ENCODE peak calls at places on chromosomes 5 and 9, in six cellular contexts. R is nephron progenitor cell, P is fibroblast of lung, B is fibroblast of pulmonary artery, D is esophagus muscularis mucosa, V is foreskin keratinocyte. K is an unnamed sample.

GRCh38 chr5:157342822-157343402 is 77.0 kb downstream of the CYFIP2 start:
- DNase-seq in R (peak), P (no peak), B (peak), D (no peak), V (no peak), K (peak)

GRCh38 chr5:94969174-94969573 is 315.7 kb downstream of the MCTP1 start:
- DNase-seq in R (no peak), P (peak), B (peak), D (no peak), V (no peak), K (peak)

GRCh38 chr9:112884086-112884485 is 6.6 kb downstream of the SLC46A2 start:
- DNase-seq in R (peak), P (peak), B (peak), D (no peak), V (peak), K (no peak)

GRCh38 chr9:127194881-127195713 is 69.5 kb upstream of the GARNL3 start:
- DNase-seq in R (no peak), P (peak), B (no peak), D (no peak), V (peak), K (peak)

GRCh38 chr9:133075925-133076324 is 14.1 kb downstream of the CEL start:
- DNase-seq in R (no peak), P (peak), B (peak), D (no peak), V (peak), K (peak)

GRCh38 chr9:99118782-99119466 is 14.0 kb downstream of the TGFBR1 start:
- DNase-seq in R (no peak), P (no peak), B (no peak), D (no peak), V (no peak), K (no peak)

GRCh38 chr9:14722391-14723035 is at the start of gene CER1:
- DNase-seq in R (no peak), P (no peak), B (no peak), D (no peak), V (no peak), K (no peak)

GRCh38 chr5:4700082-4700481 is 440.0 kb upstream of the ADAMTS16 start:
- DNase-seq in R (peak), P (peak), B (peak), D (no peak), V (peak), K (peak)

GRCh38 chr5:10987881-10988504 is 227.0 kb upstream of the DAP start:
- DNase-seq in R (peak), P (peak), B (peak), D (no peak), V (no peak), K (peak)

GRCh38 chr5:88667187-88668141 is 215.5 kb downstream of the MEF2C start:
- DNase-seq in R (peak), P (peak), B (no peak), D (no peak), V (no peak), K (no peak)

GRCh38 chr9:111603041-111603440 is 3.6 kb upstream of the PTGR1 start:
- DNase-seq in R (no peak), P (no peak), B (peak), D (no peak), V (no peak), K (no peak)

GRCh38 chr5:109239501-109239900 is 170.3 kb downstream of the PJA2 start:
- DNase-seq in R (no peak), P (peak), B (peak), D (no peak), V (no peak), K (no peak)

GRCh38 chr5:73437126-73438047 is 11.2 kb downstream of the FOXD1 start:
- DNase-seq in R (peak), P (peak), B (no peak), D (no peak), V (no peak), K (no peak)

GRCh38 chr5:81779125-81779934 is 28.4 kb upstream of the SSBP2 start:
- DNase-seq in R (no peak), P (peak), B (peak), D (no peak), V (no peak), K (peak)

GRCh38 chr5:42720242-42720641 is 36.4 kb upstream of the CCDC152 start:
- DNase-seq in R (no peak), P (no peak), B (no peak), D (no peak), V (no peak), K (no peak)

GRCh38 chr9:129497837-129498450 is 123.0 kb downstream of the C9orf50 start:
- DNase-seq in R (no peak), P (no peak), B (no peak), D (no peak), V (no peak), K (no peak)

GRCh38 chr9:31740705-31741104 is 643.7 kb upstream of the ACO1 start:
- DNase-seq in R (no peak), P (no peak), B (peak), D (no peak), V (peak), K (no peak)

GRCh38 chr9:121774715-121775613 is 123.5 kb downstream of the DAB2IP start:
- DNase-seq in R (no peak), P (no peak), B (no peak), D (no peak), V (no peak), K (no peak)

GRCh38 chr5:144577676-144578075 is 407.0 kb downstream of the KCTD16 start:
- DNase-seq in R (no peak), P (no peak), B (no peak), D (no peak), V (no peak), K (no peak)

GRCh38 chr9:98356953-98357352 is 101.5 kb upstream of the TBC1D2 start:
- DNase-seq in R (no peak), P (peak), B (peak), D (no peak), V (no peak), K (no peak)

GRCh38 chr5:82106207-82106606 is 134.4 kb downstream of the ATG10 start:
- DNase-seq in R (no peak), P (peak), B (no peak), D (no peak), V (no peak), K (peak)

GRCh38 chr5:110288766-110289165 is 437.7 kb downstream of the TMEM232 start:
- DNase-seq in R (no peak), P (peak), B (peak), D (no peak), V (peak), K (peak)

GRCh38 chr5:50792845-50793244 is 126.4 kb downstream of the PARP8 start:
- DNase-seq in R (no peak), P (no peak), B (no peak), D (no peak), V (no peak), K (no peak)

GRCh38 chr9:81522721-81523551 is 166.4 kb downstream of the TLE1 start:
- DNase-seq in R (no peak), P (peak), B (peak), D (no peak), V (peak), K (peak)

GRCh38 chr5:132489871-132490483 is 596 bp downstream of the IRF1 start:
- DNase-seq in R (no peak), P (peak), B (peak), D (peak), V (no peak), K (peak)

GRCh38 chr5:133421394-133421793 is 190.9 kb downstream of the FSTL4 start:
- DNase-seq in R (peak), P (peak), B (peak), D (no peak), V (no peak), K (peak)

GRCh38 chr9:4139201-4139600 is 160.7 kb downstream of the GLIS3 start:
- DNase-seq in R (no peak), P (no peak), B (no peak), D (peak), V (no peak), K (no peak)

GRCh38 chr9:98132806-98133631 is 14.0 kb upstream of the TRIM14 start:
- DNase-seq in R (no peak), P (no peak), B (no peak), D (no peak), V (no peak), K (no peak)

GRCh38 chr9:96214639-96215038 is 87.3 kb downstream of the HSD17B3 start:
- DNase-seq in R (peak), P (no peak), B (no peak), D (no peak), V (no peak), K (no peak)

GRCh38 chr5:78574731-78575161 is 73.8 kb downstream of the LHFPL2 start:
- DNase-seq in R (no peak), P (peak), B (no peak), D (peak), V (no peak), K (peak)

GRCh38 chr9:82499337-82499736 is 510.8 kb downstream of the SPATA31D1 start:
- DNase-seq in R (no peak), P (no peak), B (no peak), D (no peak), V (no peak), K (no peak)

GRCh38 chr9:110650991-110651411 is 17.6 kb upstream of the MUSK start:
- DNase-seq in R (no peak), P (peak), B (peak), D (no peak), V (no peak), K (peak)

GRCh38 chr5:95903838-95904237 is 57.8 kb downstream of the ELL2 start:
- DNase-seq in R (no peak), P (no peak), B (no peak), D (no peak), V (no peak), K (no peak)

GRCh38 chr9:128818839-128819715 is 777 bp downstream of the ENDOG start:
- DNase-seq in R (peak), P (no peak), B (no peak), D (no peak), V (peak), K (peak)

GRCh38 chr9:35490155-35490909 is 421 bp downstream of the RUSC2 start:
- DNase-seq in R (peak), P (no peak), B (no peak), D (peak), V (no peak), K (peak)

GRCh38 chr5:72166070-72166979 is 59.0 kb downstream of the MAP1B start:
- DNase-seq in R (no peak), P (peak), B (peak), D (no peak), V (peak), K (peak)

GRCh38 chr5:20128346-20128745 is 140.3 kb upstream of the CDH18 start:
- DNase-seq in R (no peak), P (no peak), B (no peak), D (no peak), V (no peak), K (no peak)

DNA sequence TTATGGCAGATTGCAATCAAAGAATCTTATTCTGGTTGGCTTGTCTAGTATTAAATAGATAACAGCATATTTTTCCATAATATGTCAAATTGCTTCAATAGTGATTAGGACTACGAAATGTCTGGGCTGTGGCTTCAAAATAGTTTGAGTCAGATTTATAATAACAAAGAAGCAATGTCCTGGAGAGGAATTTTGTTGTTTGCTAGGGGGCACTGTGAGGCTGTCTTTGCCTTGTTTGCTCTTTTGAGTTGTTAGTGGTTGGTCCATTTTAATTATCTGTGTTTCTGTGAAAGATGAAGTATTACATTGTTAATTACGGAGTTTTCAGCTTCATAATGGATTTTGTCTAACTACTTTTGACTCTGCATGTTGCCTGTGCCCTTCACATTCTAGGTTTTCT is 713.6 kb downstream of the TLE4 start:
- DNase-seq in R (no peak), P (peak), B (peak), D (no peak), V (no peak), K (peak)
- TF ChIP-seq CTCF in R (no peak), P (peak), B (peak), D (no peak), V (peak), K (no peak)

GRCh38 chr5:142828797-142829535 is 58.8 kb downstream of the ARHGAP26 start:
- DNase-seq in R (no peak), P (no peak), B (no peak), D (no peak), V (no peak), K (no peak)

GRCh38 chr5:142826093-142826492 is 55.9 kb downstream of the ARHGAP26 start:
- DNase-seq in R (no peak), P (no peak), B (no peak), D (no peak), V (no peak), K (no peak)

GRCh38 chr5:142826741-142827492 is 56.7 kb downstream of the ARHGAP26 start:
- DNase-seq in R (no peak), P (peak), B (peak), D (no peak), V (peak), K (peak)

GRCh38 chr5:142829821-142830220 is 59.6 kb downstream of the ARHGAP26 start:
- DNase-seq in R (no peak), P (peak), B (no peak), D (no peak), V (no peak), K (peak)

GRCh38 chr5:142827934-142828576 is 57.9 kb downstream of the ARHGAP26 start:
- DNase-seq in R (no peak), P (peak), B (no peak), D (no peak), V (no peak), K (peak)
- TF ChIP-seq CTCF in R (no peak), P (no peak), B (no peak), D (no peak), V (no peak), K (no peak)

GRCh38 chr5:38515648-38516047 is 40.8 kb downstream of the LIFR start:
- DNase-seq in R (no peak), P (peak), B (peak), D (no peak), V (no peak), K (peak)
- TF ChIP-seq CTCF in R (peak), P (peak), B (peak), D (peak), V (peak), K (peak)

DNA sequence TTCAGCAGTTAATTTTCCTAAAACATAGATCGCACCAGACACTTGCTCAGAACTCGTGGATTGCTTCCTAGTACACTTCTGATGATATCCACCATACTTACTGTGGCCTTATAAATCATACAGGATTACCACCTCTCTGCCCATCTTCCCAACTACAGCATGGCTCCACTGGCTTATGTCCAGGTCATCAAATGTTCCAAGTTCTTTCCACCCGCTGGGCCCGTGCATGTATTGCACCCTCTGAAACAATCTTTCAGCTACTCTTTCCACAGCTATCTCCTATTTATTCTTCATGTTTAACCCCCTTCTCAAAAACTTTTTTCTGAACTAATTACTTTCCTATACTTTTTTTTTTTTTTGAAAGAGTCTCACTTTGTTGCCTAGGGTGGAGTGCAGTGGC is 18.5 kb downstream of the FBXW2 start:
- DNase-seq in R (no peak), P (no peak), B (no peak), D (no peak), V (no peak), K (no peak)
- TF ChIP-seq CTCF in R (no peak), P (no peak), B (no peak), D (no peak), V (no peak), K (no peak)

K was measured in MCF 10A.